ENCODE peak calls at places on chromosomes 13 and 19, in four cellular contexts. Q is coronary artery; D is thoracic aorta; U is activated naive CD4-positive, alpha-beta T cell. X is an unnamed sample.
A peak's percentile ranks its signal among the peaks of the same experiment; 100 is the strongest.

GRCh38 chr19:12400618-12401502 is at the start of gene ZNF799:
- DNase-seq in D (peak; percentile 97), Q (peak; percentile 98), U (peak; percentile 55), X (peak; percentile 76)

GRCh38 chr19:46394398-46394797 is 19.0 kb downstream of the CCDC8 start:
- DNase-seq in Q (no peak), U (no peak), D (no peak), X (no peak)

GRCh38 chr13:109213714-109214113 is 572.7 kb downstream of the IRS2 start:
- DNase-seq in Q (no peak), D (no peak), U (no peak), X (no peak)

GRCh38 chr19:56066152-56067023 is 54.7 kb downstream of the ZNF787 start:
- DNase-seq in U (peak; percentile 48), Q (no peak), D (no peak), X (peak; percentile 54)

GRCh38 chr13:111178417-111178816 is 63.3 kb downstream of the ARHGEF7 start:
- DNase-seq in U (no peak), Q (peak; percentile 80), D (no peak), X (no peak)

GRCh38 chr13:30806784-30807183 is 71.4 kb downstream of the ALOX5AP start:
- DNase-seq in D (no peak), U (no peak), Q (no peak), X (no peak)

GRCh38 chr19:45955905-45956608 is 17.6 kb downstream of the NOVA2 start:
- DNase-seq in Q (no peak), D (no peak), U (no peak), X (no peak)

GRCh38 chr13:29472317-29472961 is 123.0 kb downstream of the SLC7A1 start:
- DNase-seq in D (no peak), U (no peak), Q (peak; percentile 56), X (no peak)

GRCh38 chr19:13091400-13092161 is 11.1 kb downstream of the LYL1 start:
- DNase-seq in U (no peak), Q (peak; percentile 94), D (peak; percentile 73), X (no peak)

GRCh38 chr13:29435125-29435911 is 160.2 kb downstream of the SLC7A1 start:
- DNase-seq in U (no peak), Q (no peak), D (no peak), X (no peak)

GRCh38 chr13:48571121-48571901 is 38.4 kb upstream of the RCBTB2 start:
- DNase-seq in D (no peak), U (no peak), Q (no peak), X (no peak)

GRCh38 chr19:2015611-2015950 is at the start of gene BTBD2:
- DNase-seq in D (no peak), U (no peak), Q (no peak), X (no peak)

GRCh38 chr13:40119852-40120251 is 464.4 kb downstream of the COG6 start:
- DNase-seq in U (no peak), Q (no peak), D (no peak), X (no peak)

GRCh38 chr13:94020833-94021232 is 458.6 kb downstream of the DCT start:
- DNase-seq in Q (no peak), U (no peak), D (no peak), X (no peak)